ENCODE peak calls at places on chromosomes 16 and 17, in five cellular contexts. S is thyroid gland, O is Peyer's patch, T is ascending aorta, U is IMR-90. N is an unnamed sample.
A peak's percentile ranks its signal among the peaks of the same experiment; 100 is the strongest.

GRCh38 chr17:35244345-35245195 is 1.7 kb downstream of the SLFN5 start:
- DNase-seq in S (peak; percentile 51), U (peak; percentile 81), T (peak; percentile 91), O (peak; percentile 91), N (peak; percentile 15)

GRCh38 chr17:30920683-30921543 is 832 bp upstream of the ADAP2 start:
- DNase-seq in T (no peak), U (peak; percentile 37), S (no peak), O (no peak), N (no peak)

GRCh38 chr16:85446846-85447656 is 166.1 kb upstream of the GSE1 start:
- DNase-seq in T (no peak), U (no peak), O (peak; percentile 78), S (no peak), N (no peak)

GRCh38 chr16:57566436-57566835 is 24.0 kb downstream of the ADGRG5 start:
- DNase-seq in S (no peak), U (no peak), T (no peak), O (no peak), N (no peak)

GRCh38 chr17:74272731-74273201 is 1.3 kb upstream of the DNAI2 start:
- DNase-seq in O (no peak), U (no peak), S (no peak), T (no peak), N (no peak)

GRCh38 chr16:11163761-11164261 is 92.2 kb downstream of the SOCS1 start:
- DNase-seq in U (no peak), S (no peak), O (no peak), T (no peak), N (no peak)

GRCh38 chr16:57764341-57765159 is 29.0 kb downstream of the KATNB1 start:
- DNase-seq in T (no peak), U (peak; percentile 90), S (no peak), O (no peak), N (no peak)

GRCh38 chr17:6497496-6498221 is 53.4 kb downstream of the PIMREG start:
- DNase-seq in O (peak; percentile 25), T (peak; percentile 53), U (no peak), S (no peak), N (no peak)

GRCh38 chr17:71592431-71592830 is 528.4 kb upstream of the SOX9 start:
- DNase-seq in T (no peak), U (no peak), O (no peak), S (no peak), N (no peak)

GRCh38 chr17:76191891-76192290 is 48.4 kb downstream of the RNF157 start:
- DNase-seq in O (no peak), U (no peak), T (no peak), S (no peak), N (no peak)

DNA sequence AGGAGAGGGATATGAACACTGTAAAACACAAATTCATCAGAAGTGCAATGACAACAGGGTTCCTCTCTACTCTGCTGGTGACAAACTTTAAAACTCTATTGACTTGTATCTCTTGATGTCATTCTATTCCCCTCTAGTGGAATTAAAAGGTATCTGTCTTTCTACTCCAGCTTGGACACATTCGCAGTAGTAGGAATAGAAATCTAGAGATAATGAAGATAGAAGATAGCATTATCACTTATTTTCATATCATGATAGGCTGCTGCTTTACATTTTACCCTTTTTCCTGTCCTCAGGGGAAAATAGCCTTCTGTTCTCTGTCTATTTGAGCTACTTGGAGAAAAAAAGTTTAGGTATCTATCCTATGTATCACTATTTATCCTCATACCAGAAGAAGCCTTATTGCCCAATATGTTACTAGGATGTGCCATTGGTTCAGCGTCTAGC is 209.6 kb upstream of the CACNG5 start:
- DNase-seq in O (no peak), T (no peak), S (no peak), U (peak; percentile 49), N (no peak)
- TF ChIP-seq CTCF in O (peak; percentile 12), T (peak; percentile 27), S (peak; percentile 28), U (peak; percentile 58), N (peak; percentile 77)

GRCh38 chr17:80265205-80266068 is 4.8 kb downstream of the RNF213 start:
- DNase-seq in S (peak; percentile 37), U (no peak), O (peak; percentile 74), T (no peak), N (no peak)
- H3K4me3 ChIP-seq in S (no peak overlapping the region), U (no peak overlapping the region), O (no peak overlapping the region), T (no peak overlapping the region), N (no peak overlapping the region)

GRCh38 chr17:80665792-80666191 is 121.2 kb downstream of the RPTOR start:
- DNase-seq in S (no peak), O (peak; percentile 15), U (no peak), T (no peak), N (no peak)

GRCh38 chr17:80667462-80668277 is 123.0 kb downstream of the RPTOR start:
- DNase-seq in U (no peak), O (no peak), S (no peak), T (no peak), N (no peak)

GRCh38 chr17:80664217-80664780 is 119.7 kb downstream of the RPTOR start:
- DNase-seq in U (no peak), S (no peak), T (no peak), O (peak; percentile 40), N (no peak)

GRCh38 chr17:80668375-80669149 is 123.9 kb downstream of the RPTOR start:
- DNase-seq in S (no peak), O (no peak), U (no peak), T (no peak), N (no peak)

GRCh38 chr17:80666867-80667266 is 122.2 kb downstream of the RPTOR start:
- DNase-seq in T (no peak), S (no peak), O (peak; percentile 38), U (no peak), N (no peak)
- H3K4me1 ChIP-seq in T (no peaks in the 10 kb centered on the region), S (no peaks in the 10 kb centered on the region), O (peaks cover 8% of the 10 kb centered on the region), U (peaks cover 14% of the 10 kb centered on the region), N (no peaks in the 10 kb centered on the region)

GRCh38 chr16:66717776-66718175 is 21.2 kb upstream of the CMTM4 start:
- DNase-seq in U (no peak), O (no peak), T (no peak), S (no peak), N (no peak)

GRCh38 chr16:66714659-66715307 is 18.2 kb upstream of the CMTM4 start:
- DNase-seq in T (no peak), U (no peak), O (peak; percentile 59), S (no peak), N (no peak)

GRCh38 chr16:66714062-66714461 is 17.5 kb upstream of the CMTM4 start:
- DNase-seq in U (no peak), S (no peak), O (no peak), T (no peak), N (no peak)

GRCh38 chr16:66719246-66719645 is 22.7 kb upstream of the CMTM4 start:
- DNase-seq in U (no peak), S (no peak), T (no peak), O (no peak), N (no peak)

DNA sequence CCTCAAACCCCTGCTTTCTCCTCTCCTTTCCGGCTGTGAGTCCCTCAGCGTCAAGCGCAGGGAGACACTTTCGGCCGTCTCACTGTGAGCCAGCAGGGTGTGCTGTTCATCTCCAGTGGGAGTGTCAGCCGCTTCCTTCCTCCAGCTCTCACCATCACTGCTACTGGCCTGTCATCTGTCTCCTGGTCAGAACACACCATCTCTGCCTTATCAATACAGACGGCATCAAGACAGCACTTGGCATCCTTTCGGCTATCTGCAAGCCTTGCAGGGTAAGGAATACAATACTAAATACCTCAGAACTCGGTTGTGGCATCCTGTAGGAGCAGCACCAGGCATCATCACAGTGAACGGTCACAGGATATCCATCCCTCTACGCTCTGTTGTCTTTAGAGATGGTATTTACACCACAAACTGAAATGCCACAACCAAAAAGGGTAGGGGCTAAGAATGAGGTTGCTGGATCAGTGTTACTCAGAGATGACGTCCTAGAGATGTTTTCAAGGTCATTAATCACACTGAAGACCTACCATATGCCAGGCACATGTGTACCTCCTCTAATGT is 20.7 kb upstream of the CMTM4 start:
- DNase-seq in S (no peak), O (peak; percentile 81), U (peak; percentile 88), T (no peak), N (no peak)
- TF ChIP-seq CTCF in S (peak; percentile 12), O (peak; percentile 43), U (peak; percentile 52), T (peak; percentile 7), N (no peak)

GRCh38 chr16:28035866-28036393 is 27.6 kb downstream of the GSG1L start:
- DNase-seq in T (no peak), U (no peak), S (no peak), O (no peak), N (no peak)
- H3K4me3 ChIP-seq in T (no peak overlapping the region), U (no peak overlapping the region), S (no peak overlapping the region), O (no peak overlapping the region), N (no peak overlapping the region)

DNA sequence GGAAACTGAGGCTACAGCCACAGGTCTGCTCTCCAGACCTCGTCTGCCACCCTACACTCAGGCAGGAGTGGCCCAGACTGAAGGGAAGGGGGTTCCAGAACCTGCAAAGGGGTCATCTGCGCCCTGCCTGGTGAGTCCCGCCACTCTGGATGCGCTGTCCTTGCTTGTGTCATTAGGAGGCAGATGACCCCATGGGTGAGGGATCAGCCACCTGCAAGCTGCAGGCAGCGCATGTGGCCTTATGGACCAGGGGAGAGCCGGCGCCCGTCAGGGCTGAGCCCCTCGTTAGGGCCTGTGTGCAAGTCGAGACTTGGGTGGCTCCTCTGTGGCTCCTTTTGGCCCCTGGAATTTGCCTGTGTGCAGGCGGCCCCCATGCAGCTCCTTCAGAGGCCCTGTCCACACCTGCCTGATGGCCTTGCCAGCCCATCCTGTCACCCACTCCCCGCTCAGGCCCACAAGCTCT is 5.7 kb downstream of the ZFPM1 start:
- DNase-seq in T (no peak), S (no peak), U (no peak), O (no peak), N (no peak)
- H3K4me1 ChIP-seq in T (peaks cover 20% of the 10 kb centered on the region), S (peaks cover 12% of the 10 kb centered on the region), U (peaks cover 12% of the 10 kb centered on the region), O (peaks cover 28% of the 10 kb centered on the region), N (peaks cover 6% of the 10 kb centered on the region)

DNA sequence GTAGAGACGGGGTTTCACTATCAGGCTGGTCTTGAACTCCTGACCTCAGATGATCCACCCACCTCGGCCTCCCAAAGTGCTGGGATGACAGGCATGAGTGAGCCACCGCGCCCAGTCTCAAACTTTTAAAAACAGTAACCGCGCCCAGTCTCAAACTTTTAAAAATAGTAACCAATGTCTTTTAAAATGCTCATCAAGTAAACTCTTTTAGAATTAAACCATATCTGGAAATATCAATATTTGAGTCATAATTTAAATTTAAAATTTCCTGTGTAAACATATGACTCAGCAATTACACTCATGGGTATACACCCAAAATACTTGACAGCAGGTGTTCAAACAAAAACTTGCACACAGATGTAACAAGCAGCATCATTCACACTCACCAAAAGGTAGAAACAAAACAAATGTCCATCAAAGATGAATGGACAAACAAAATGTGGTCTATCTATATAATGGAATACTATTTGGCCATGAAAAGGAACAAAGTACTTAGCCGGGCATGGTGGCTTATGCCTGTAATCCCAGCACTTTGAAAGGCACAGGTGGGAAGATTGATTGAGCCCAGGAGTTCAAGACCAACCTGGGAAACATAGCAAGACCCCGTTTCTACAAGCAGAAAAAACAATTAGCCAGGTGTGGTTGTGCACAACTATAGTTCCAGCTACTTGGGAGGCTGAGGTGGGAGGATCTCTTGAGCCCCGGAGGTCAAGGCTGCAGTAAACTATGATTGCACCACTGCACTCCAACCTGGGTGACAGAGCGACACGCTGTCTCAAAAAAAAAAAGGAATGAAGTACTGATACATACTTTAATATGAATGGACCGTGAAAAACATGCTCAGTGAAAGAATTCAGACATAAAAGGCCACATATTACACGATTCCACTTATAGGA is 20.2 kb downstream of the ENPP7 start:
- DNase-seq in S (no peak), T (no peak), O (no peak), U (no peak), N (no peak)
- TF ChIP-seq CTCF in S (no peak), T (no peak), O (no peak), U (no peak), N (no peak)